ENCODE peak calls at places on chromosomes 5 and 9, in four cellular contexts. Y, A, P and Z are unnamed samples.

GRCh38 chr5:64923151-64923685 is 154.5 kb downstream of the CWC27 start:
- DNase-seq in P (no peak), Y (no peak), A (no peak), Z (no peak)

GRCh38 chr9:131239307-131239975 is 36.9 kb downstream of the FAM78A start:
- DNase-seq in A (no peak), Y (no peak), P (no peak), Z (no peak)

GRCh38 chr9:68427216-68427994 is 71.0 kb downstream of the PGM5 start:
- DNase-seq in A (no peak), P (no peak), Y (no peak), Z (no peak)

GRCh38 chr5:172724203-172724602 is 46.8 kb downstream of the DUSP1 start:
- DNase-seq in P (no peak), Y (no peak), A (no peak), Z (no peak)

GRCh38 chr5:177005619-177006264 is 837 bp downstream of the UIMC1 start:
- DNase-seq in A (no peak), Y (no peak), P (peak), Z (peak)

GRCh38 chr5:1343931-1344901 is 683 bp downstream of the CLPTM1L start:
- DNase-seq in A (no peak), Y (no peak), P (no peak), Z (no peak)

GRCh38 chr5:35009657-35010056 is 38.1 kb downstream of the AGXT2 start:
- DNase-seq in A (no peak), P (no peak), Y (no peak), Z (no peak)

GRCh38 chr9:78940121-78940855 is 631.5 kb upstream of the TLE4 start:
- DNase-seq in A (no peak), Y (no peak), P (no peak), Z (no peak)

GRCh38 chr5:125440905-125441304 is 694.5 kb upstream of the ZNF608 start:
- DNase-seq in Y (no peak), A (no peak), P (no peak), Z (no peak)

GRCh38 chr5:68285075-68285827 is 69.7 kb downstream of the PIK3R1 start:
- DNase-seq in P (peak), Y (no peak), A (no peak), Z (no peak)

GRCh38 chr9:100186356-100186755 is 87.3 kb downstream of the INVS start:
- DNase-seq in A (no peak), Y (no peak), P (no peak), Z (no peak)

GRCh38 chr5:73412597-73412988 is 36.0 kb downstream of the FOXD1 start:
- DNase-seq in A (no peak), P (no peak), Y (no peak), Z (no peak)

GRCh38 chr5:122478741-122479459 is 166.9 kb downstream of the SNCAIP start:
- DNase-seq in P (peak), A (no peak), Y (no peak), Z (no peak)

GRCh38 chr5:10489810-10490426 is 48.2 kb downstream of the ROPN1L start:
- DNase-seq in P (no peak), A (peak), Y (no peak), Z (no peak)

GRCh38 chr5:39164016-39164415 is 55.3 kb downstream of the FYB1 start:
- DNase-seq in Y (no peak), A (no peak), P (no peak), Z (no peak)

GRCh38 chr5:14220642-14221041 is 77.5 kb downstream of the TRIO start:
- DNase-seq in Y (no peak), A (no peak), P (no peak), Z (no peak)

GRCh38 chr5:65451436-65451835 is 30.3 kb downstream of the ADAMTS6 start:
- DNase-seq in Y (no peak), A (no peak), P (no peak), Z (no peak)

DNA sequence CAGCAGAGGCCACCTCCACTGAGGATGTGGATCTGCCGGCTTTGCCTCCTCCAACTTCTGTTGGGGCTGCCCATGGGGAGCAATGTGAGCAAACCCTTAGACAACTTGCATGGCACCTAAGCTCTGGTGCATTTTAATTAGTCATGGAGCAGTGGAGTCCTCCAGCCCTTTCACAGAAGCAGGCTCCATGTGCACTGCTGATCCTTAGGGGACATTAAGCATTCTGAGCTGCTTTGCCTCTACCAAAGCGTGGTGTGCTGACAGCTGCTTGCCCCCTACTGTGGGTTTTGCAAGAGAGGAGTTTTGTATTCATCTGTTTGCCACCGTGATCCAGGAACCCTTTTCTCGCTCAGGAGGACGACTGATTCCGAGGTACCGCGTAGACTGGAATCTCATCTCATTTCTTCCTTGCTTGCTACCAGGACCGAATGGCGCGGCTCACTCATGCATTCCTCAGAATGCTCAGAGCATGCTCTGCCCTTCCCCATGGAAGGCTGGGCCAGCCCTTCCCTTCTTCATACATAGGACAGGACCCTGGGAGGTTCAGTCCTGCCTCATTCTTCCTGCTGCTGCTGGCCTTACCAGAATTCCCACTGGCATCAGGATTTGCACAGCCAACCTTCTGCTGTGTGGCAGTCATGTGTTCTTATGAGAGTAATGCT is 432.5 kb downstream of the GADD45G start:
- DNase-seq in Y (no peak), A (no peak), P (no peak), Z (no peak)
- TF ChIP-seq SUZ12 in Y (no peak), A (no peak), P (no peak), Z (no peak)

DNA sequence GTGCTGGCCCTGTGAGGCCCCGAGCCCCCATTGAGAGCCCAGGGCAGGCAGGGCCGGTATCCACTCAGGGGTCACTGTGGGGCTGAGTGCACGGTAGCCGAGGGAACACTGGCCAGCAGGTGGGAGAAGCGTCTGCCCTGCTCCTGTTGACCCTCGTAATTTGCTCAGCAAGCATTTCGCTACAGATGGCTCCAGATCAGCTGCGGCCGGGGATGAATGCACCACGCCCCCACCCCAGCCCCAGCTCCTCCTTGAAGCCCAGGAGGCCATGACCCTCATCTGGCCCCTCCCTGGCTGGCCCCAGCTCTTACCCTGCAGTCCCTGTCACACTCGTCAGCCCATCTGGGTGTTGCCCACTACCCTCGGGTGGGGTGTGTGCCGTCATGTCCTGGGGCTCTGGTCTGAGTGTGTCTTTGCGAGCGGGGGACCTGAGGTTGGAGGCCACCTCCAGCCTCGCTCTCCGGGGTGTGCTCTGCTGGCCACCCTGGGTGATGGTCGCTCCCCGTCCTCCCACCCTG is 6.1 kb upstream of the NRARP start:
- DNase-seq in P (no peak), A (no peak), Y (no peak), Z (no peak)
- H3K9ac ChIP-seq in P (no peak), A (no peak), Y (no peak), Z (peak)

DNA sequence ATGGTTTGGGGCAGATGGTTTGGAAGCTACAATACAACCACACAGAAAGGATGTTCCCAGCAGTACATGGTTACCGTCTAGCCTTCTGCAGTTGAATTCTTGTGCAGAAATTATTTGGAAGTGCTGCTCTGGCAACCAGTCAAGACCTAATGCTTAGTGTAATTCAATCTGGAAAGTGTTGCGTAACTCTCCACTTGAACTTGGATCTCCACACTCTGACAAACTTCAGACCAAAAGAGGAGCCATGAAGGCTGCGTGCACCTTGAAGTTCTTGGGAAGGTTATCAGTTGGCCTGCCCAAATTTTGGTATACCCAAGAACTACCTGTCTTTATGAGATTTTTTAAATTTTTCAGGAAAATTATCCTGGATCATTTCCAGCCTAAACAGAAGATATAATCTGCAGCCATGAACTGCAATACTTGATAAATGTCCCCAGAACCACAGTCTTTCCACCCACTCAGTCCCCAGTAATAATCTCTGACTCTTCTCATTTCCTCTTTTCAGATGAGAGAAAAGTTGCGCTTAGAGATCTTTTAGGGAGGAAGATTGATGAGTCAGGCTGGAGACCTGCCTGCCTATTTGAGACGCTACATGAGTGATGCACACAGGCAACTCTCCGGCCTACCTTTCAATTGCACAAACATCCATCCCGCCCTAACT is 159.9 kb downstream of the FANCC start:
- DNase-seq in Y (no peak), A (peak), P (peak), Z (no peak)
- TF ChIP-seq SUZ12 in Y (no peak), A (no peak), P (no peak), Z (no peak)

GRCh38 chr5:175386526-175386925 is 57.5 kb downstream of the DRD1 start:
- DNase-seq in P (no peak), Y (no peak), A (no peak), Z (no peak)

GRCh38 chr5:175384724-175385552 is 59.0 kb downstream of the DRD1 start:
- DNase-seq in P (no peak), A (no peak), Y (no peak), Z (no peak)

GRCh38 chr5:175383350-175383749 is 60.6 kb downstream of the DRD1 start:
- DNase-seq in Y (no peak), A (no peak), P (no peak), Z (no peak)

GRCh38 chr5:175387144-175387543 is 56.8 kb downstream of the DRD1 start:
- DNase-seq in P (no peak), Y (no peak), A (no peak), Z (no peak)

DNA sequence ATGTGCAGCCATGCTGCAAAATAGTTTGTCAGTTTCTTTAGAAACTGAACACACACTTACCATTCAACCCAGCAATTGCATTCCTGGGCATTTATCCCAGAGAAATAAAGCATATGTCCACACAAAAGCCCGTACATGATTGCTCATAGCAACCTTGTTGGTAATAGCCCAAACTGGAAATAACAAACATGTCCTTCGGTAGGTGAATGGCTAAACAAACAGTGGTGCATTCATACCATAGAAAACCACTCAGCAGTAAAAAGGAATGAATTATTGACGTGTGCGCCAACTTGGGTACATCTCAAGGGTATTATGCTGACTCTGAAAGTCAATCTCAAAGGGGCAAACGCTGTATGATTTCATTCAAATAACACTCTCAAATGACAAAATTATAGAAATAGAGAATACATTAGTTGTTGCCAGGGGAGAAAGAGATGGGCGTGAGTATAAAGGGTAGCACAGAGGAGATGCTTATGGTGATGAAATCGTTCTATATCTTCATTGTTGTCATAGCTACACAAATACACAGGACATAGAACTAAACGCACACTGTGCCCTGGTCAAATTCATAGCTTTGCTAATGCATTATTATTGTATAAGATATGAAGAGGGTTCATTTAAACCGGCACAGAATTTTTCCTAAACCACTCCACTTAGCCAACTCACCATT is 58.2 kb downstream of the DRD1 start:
- DNase-seq in A (no peak), P (no peak), Y (no peak), Z (no peak)
- H3K9ac ChIP-seq in A (no peak), P (no peak), Y (no peak), Z (no peak)

GRCh38 chr5:53819482-53819881 is 259.0 kb downstream of the NDUFS4 start:
- DNase-seq in P (no peak), Y (no peak), A (no peak), Z (no peak)
- TF ChIP-seq SUZ12 in P (no peak), Y (no peak), A (no peak), Z (no peak)

GRCh38 chr9:93057703-93058356 is 671 bp upstream of the SUSD3 start:
- DNase-seq in Y (no peak), A (no peak), P (no peak), Z (no peak)

GRCh38 chr9:93060746-93061259 is 2.3 kb downstream of the SUSD3 start:
- DNase-seq in A (peak), P (no peak), Y (no peak), Z (no peak)

GRCh38 chr9:93059960-93060591 is 1.6 kb downstream of the SUSD3 start:
- DNase-seq in Y (no peak), A (no peak), P (no peak), Z (no peak)

GRCh38 chr9:93058357-93059096 is at the start of gene SUSD3:
- DNase-seq in Y (peak), A (peak), P (peak), Z (peak)

DNA sequence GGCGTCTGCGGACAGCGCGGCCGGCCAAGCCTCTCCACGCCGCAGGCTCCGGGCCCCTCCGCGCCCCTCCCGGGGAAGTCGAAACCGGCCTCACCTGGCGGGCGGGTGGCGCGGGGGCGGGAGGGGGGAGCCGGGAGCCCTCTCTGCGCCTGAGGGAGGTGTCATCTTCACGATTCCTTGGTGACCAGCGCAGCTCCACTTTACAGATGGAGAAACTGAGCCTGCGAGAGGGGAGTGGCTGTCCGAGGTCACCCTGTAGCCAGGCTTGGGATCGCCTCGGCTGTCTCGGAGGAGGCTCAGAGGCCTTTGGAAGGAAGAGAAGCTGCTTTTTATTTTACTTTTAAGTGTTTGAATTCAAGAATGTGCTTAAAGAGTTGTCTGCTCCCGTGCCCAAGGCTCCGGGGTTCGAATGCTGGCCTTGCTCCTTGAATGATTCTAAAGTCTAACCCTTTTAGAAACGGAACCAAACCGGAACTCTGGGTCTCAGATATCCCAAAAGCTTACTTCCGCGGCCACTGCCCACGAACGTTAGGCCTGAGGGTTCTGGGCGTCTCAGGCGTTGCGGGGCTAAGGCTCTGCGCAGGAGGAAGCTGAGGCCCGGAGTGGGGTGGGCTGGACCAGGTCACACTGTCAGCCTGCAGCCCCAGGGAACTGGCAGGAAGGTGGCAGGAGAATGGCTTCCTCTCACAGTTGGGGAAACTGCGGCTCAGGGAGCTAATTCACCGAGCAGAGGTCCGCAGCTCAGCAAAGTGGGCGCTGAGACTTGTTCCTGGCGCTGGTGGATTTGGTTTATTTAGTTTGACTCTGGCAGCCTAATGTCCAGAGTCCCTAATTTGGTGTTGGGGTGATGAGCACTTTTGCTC is 827 bp downstream of the SUSD3 start:
- DNase-seq in P (no peak), A (no peak), Y (no peak), Z (no peak)
- H3K9ac ChIP-seq in P (peak), A (peak), Y (no peak), Z (peak)

GRCh38 chr9:86550411-86550810 is 196.2 kb upstream of the TUT7 start:
- DNase-seq in Y (no peak), A (no peak), P (no peak), Z (no peak)

GRCh38 chr9:86548220-86548619 is 194.0 kb upstream of the TUT7 start:
- DNase-seq in P (no peak), A (no peak), Y (no peak), Z (no peak)

GRCh38 chr9:86547596-86547995 is 193.4 kb upstream of the TUT7 start:
- DNase-seq in A (no peak), P (no peak), Y (no peak), Z (no peak)

GRCh38 chr9:86549920-86550319 is 195.7 kb upstream of the TUT7 start:
- DNase-seq in P (no peak), A (no peak), Y (no peak), Z (no peak)

GRCh38 chr9:86549434-86549833 is 195.2 kb upstream of the TUT7 start:
- DNase-seq in Y (no peak), A (no peak), P (no peak), Z (no peak)
- TF ChIP-seq SUZ12 in Y (no peak), A (no peak), P (no peak), Z (no peak)

GRCh38 chr5:8840237-8840636 is 705.6 kb downstream of the SEMA5A start:
- DNase-seq in Y (peak), P (no peak), A (no peak), Z (no peak)
- H3K9ac ChIP-seq in Y (no peak), P (no peak), A (no peak), Z (no peak)